ENCODE peak calls at places on chromosomes 16 and 17, in nine cellular contexts. One of them, this sample, is unnamed.

GRCh38 chr17:73028311-73028755 is 64.2 kb downstream of the SLC39A11 start:
- DNase-seq in astrocyte of the spinal cord: peak; percentile 12
- DNase-seq in uterus: no peak
- DNase-seq in A549: no peak
- DNase-seq in AG04449: no peak
- DNase-seq in RWPE2: no peak
- DNase-seq in PC-3: no peak
- DNase-seq in lower leg skin: no peak
- DNase-seq in neural progenitor cell: no peak
- DNase-seq in this sample: peak; percentile 89

GRCh38 chr17:78344666-78345065 is 15.2 kb downstream of the SOCS3 start:
- DNase-seq in uterus: no peak
- DNase-seq in PC-3: no peak
- DNase-seq in RWPE2: no peak
- DNase-seq in A549: no peak
- DNase-seq in neural progenitor cell: no peak
- DNase-seq in lower leg skin: no peak
- DNase-seq in astrocyte of the spinal cord: no peak
- DNase-seq in AG04449: no peak
- DNase-seq in this sample: no peak

GRCh38 chr17:78493455-78494188 is 83.6 kb downstream of the DNAH17 start:
- DNase-seq in uterus: no peak
- DNase-seq in lower leg skin: no peak
- DNase-seq in RWPE2: no peak
- DNase-seq in AG04449: no peak
- DNase-seq in astrocyte of the spinal cord: no peak
- DNase-seq in A549: no peak
- DNase-seq in PC-3: no peak
- DNase-seq in neural progenitor cell: no peak
- DNase-seq in this sample: no peak

GRCh38 chr17:48626470-48627241 is 498 bp upstream of the HOXB9 start:
- DNase-seq in AG04449: no peak
- DNase-seq in uterus: no peak
- DNase-seq in RWPE2: no peak
- DNase-seq in PC-3: peak; percentile 65
- DNase-seq in A549: peak; percentile 86
- DNase-seq in lower leg skin: no peak
- DNase-seq in astrocyte of the spinal cord: peak; percentile 96
- DNase-seq in neural progenitor cell: peak; percentile 52
- DNase-seq in this sample: no peak

GRCh38 chr16:89090182-89090630 is 3.4 kb upstream of the ACSF3 start:
- DNase-seq in lower leg skin: no peak
- DNase-seq in AG04449: no peak
- DNase-seq in uterus: no peak
- DNase-seq in PC-3: no peak
- DNase-seq in astrocyte of the spinal cord: no peak
- DNase-seq in A549: no peak
- DNase-seq in RWPE2: no peak
- DNase-seq in neural progenitor cell: no peak
- DNase-seq in this sample: no peak

GRCh38 chr16:228151-228855 is 946 bp downstream of the LUC7L start:
- DNase-seq in A549: peak; percentile 25
- DNase-seq in uterus: no peak
- DNase-seq in PC-3: peak; percentile 5
- DNase-seq in astrocyte of the spinal cord: peak; percentile 16
- DNase-seq in AG04449: no peak
- DNase-seq in RWPE2: no peak
- DNase-seq in lower leg skin: no peak
- DNase-seq in neural progenitor cell: no peak
- DNase-seq in this sample: no peak

GRCh38 chr17:17298108-17298507 is 5.1 kb upstream of the NT5M start:
- DNase-seq in lower leg skin: no peak
- DNase-seq in PC-3: peak; percentile 50
- DNase-seq in A549: no peak
- DNase-seq in neural progenitor cell: no peak
- DNase-seq in uterus: no peak
- DNase-seq in astrocyte of the spinal cord: no peak
- DNase-seq in AG04449: no peak
- DNase-seq in RWPE2: no peak
- DNase-seq in this sample: peak; percentile 77

GRCh38 chr17:64115043-64115698 is 14.8 kb downstream of the ERN1 start:
- DNase-seq in RWPE2: no peak
- DNase-seq in uterus: no peak
- DNase-seq in PC-3: peak; percentile 60
- DNase-seq in AG04449: no peak
- DNase-seq in neural progenitor cell: no peak
- DNase-seq in astrocyte of the spinal cord: no peak
- DNase-seq in lower leg skin: no peak
- DNase-seq in A549: no peak
- DNase-seq in this sample: peak; percentile 76

GRCh38 chr16:69796285-69797118 is 34.4 kb downstream of the WWP2 start:
- DNase-seq in PC-3: peak; percentile 67
- DNase-seq in uterus: peak; percentile 38
- DNase-seq in astrocyte of the spinal cord: peak; percentile 79
- DNase-seq in AG04449: no peak
- DNase-seq in A549: peak; percentile 61
- DNase-seq in RWPE2: no peak
- DNase-seq in lower leg skin: peak; percentile 33
- DNase-seq in neural progenitor cell: peak; percentile 80
- DNase-seq in this sample: peak; percentile 85

GRCh38 chr17:2400474-2400866 is 390 bp downstream of the MNT start:
- DNase-seq in RWPE2: no peak
- DNase-seq in PC-3: peak; percentile 27
- DNase-seq in A549: no peak
- DNase-seq in neural progenitor cell: peak; percentile 90
- DNase-seq in uterus: no peak
- DNase-seq in lower leg skin: no peak
- DNase-seq in astrocyte of the spinal cord: peak; percentile 46
- DNase-seq in AG04449: no peak
- DNase-seq in this sample: peak; percentile 60

GRCh38 chr16:59686405-59686804 is 952.3 kb upstream of the GOT2 start:
- DNase-seq in RWPE2: no peak
- DNase-seq in neural progenitor cell: no peak
- DNase-seq in A549: no peak
- DNase-seq in AG04449: no peak
- DNase-seq in PC-3: no peak
- DNase-seq in astrocyte of the spinal cord: no peak
- DNase-seq in uterus: no peak
- DNase-seq in lower leg skin: no peak
- DNase-seq in this sample: no peak

GRCh38 chr17:44095647-44096496 is 25.3 kb downstream of the G6PC3 start:
- DNase-seq in RWPE2: peak; percentile 84
- DNase-seq in neural progenitor cell: peak; percentile 92
- DNase-seq in lower leg skin: peak; percentile 47
- DNase-seq in astrocyte of the spinal cord: peak; percentile 95
- DNase-seq in PC-3: peak; percentile 65
- DNase-seq in A549: peak; percentile 88
- DNase-seq in AG04449: no peak
- DNase-seq in uterus: peak; percentile 76
- DNase-seq in this sample: peak; percentile 96

GRCh38 chr17:37079735-37080134 is 131.0 kb downstream of the AATF start:
- DNase-seq in PC-3: no peak
- DNase-seq in RWPE2: no peak
- DNase-seq in neural progenitor cell: no peak
- DNase-seq in A549: no peak
- DNase-seq in AG04449: no peak
- DNase-seq in astrocyte of the spinal cord: no peak
- DNase-seq in uterus: no peak
- DNase-seq in lower leg skin: no peak
- DNase-seq in this sample: peak; percentile 85

GRCh38 chr16:23711785-23712184 is 1.2 kb downstream of the ERN2 start:
- DNase-seq in A549: no peak
- DNase-seq in astrocyte of the spinal cord: no peak
- DNase-seq in uterus: no peak
- DNase-seq in PC-3: peak; percentile 5
- DNase-seq in RWPE2: no peak
- DNase-seq in neural progenitor cell: no peak
- DNase-seq in AG04449: no peak
- DNase-seq in lower leg skin: no peak
- DNase-seq in this sample: no peak

GRCh38 chr17:55577011-55577586 is 65.8 kb upstream of the SMIM36 start:
- DNase-seq in uterus: peak; percentile 44
- DNase-seq in A549: no peak
- DNase-seq in neural progenitor cell: no peak
- DNase-seq in PC-3: peak; percentile 71
- DNase-seq in astrocyte of the spinal cord: peak; percentile 95
- DNase-seq in RWPE2: no peak
- DNase-seq in AG04449: no peak
- DNase-seq in lower leg skin: peak; percentile 41
- DNase-seq in this sample: peak; percentile 71

GRCh38 chr16:74291577-74292208 is 4.9 kb upstream of the PSMD7 start:
- DNase-seq in lower leg skin: no peak
- DNase-seq in PC-3: no peak
- DNase-seq in neural progenitor cell: no peak
- DNase-seq in uterus: no peak
- DNase-seq in astrocyte of the spinal cord: no peak
- DNase-seq in AG04449: no peak
- DNase-seq in A549: no peak
- DNase-seq in RWPE2: peak; percentile 78
- DNase-seq in this sample: peak; percentile 9
- H3K4me3 ChIP-seq in lower leg skin: no peak overlapping the region
- H3K4me3 ChIP-seq in PC-3: no peak overlapping the region
- H3K4me3 ChIP-seq in neural progenitor cell: no peak overlapping the region
- H3K4me3 ChIP-seq in uterus: no peak overlapping the region
- H3K4me3 ChIP-seq in astrocyte of the spinal cord: no peak overlapping the region
- H3K4me3 ChIP-seq in AG04449: no peak overlapping the region
- H3K4me3 ChIP-seq in A549: no peak overlapping the region
- H3K4me3 ChIP-seq in RWPE2: no peak overlapping the region
- H3K4me3 ChIP-seq in this sample: no peak overlapping the region

GRCh38 chr16:54815177-54815576 is 115.5 kb upstream of the IRX5 start:
- DNase-seq in RWPE2: no peak
- DNase-seq in A549: no peak
- DNase-seq in AG04449: no peak
- DNase-seq in neural progenitor cell: no peak
- DNase-seq in astrocyte of the spinal cord: no peak
- DNase-seq in uterus: no peak
- DNase-seq in lower leg skin: no peak
- DNase-seq in PC-3: no peak
- DNase-seq in this sample: no peak

GRCh38 chr16:54816471-54816870 is 114.2 kb upstream of the IRX5 start:
- DNase-seq in AG04449: no peak
- DNase-seq in uterus: no peak
- DNase-seq in PC-3: no peak
- DNase-seq in RWPE2: no peak
- DNase-seq in astrocyte of the spinal cord: no peak
- DNase-seq in A549: no peak
- DNase-seq in neural progenitor cell: no peak
- DNase-seq in lower leg skin: no peak
- DNase-seq in this sample: no peak

GRCh38 chr16:54817940-54818574 is 112.6 kb upstream of the IRX5 start:
- DNase-seq in AG04449: no peak
- DNase-seq in neural progenitor cell: peak; percentile 49
- DNase-seq in uterus: no peak
- DNase-seq in A549: no peak
- DNase-seq in RWPE2: no peak
- DNase-seq in astrocyte of the spinal cord: no peak
- DNase-seq in PC-3: no peak
- DNase-seq in lower leg skin: no peak
- DNase-seq in this sample: no peak

GRCh38 chr16:54813778-54814177 is 116.9 kb upstream of the IRX5 start:
- DNase-seq in neural progenitor cell: no peak
- DNase-seq in uterus: no peak
- DNase-seq in AG04449: no peak
- DNase-seq in lower leg skin: no peak
- DNase-seq in PC-3: no peak
- DNase-seq in astrocyte of the spinal cord: no peak
- DNase-seq in RWPE2: no peak
- DNase-seq in A549: no peak
- DNase-seq in this sample: no peak

GRCh38 chr16:54817432-54817831 is 113.2 kb upstream of the IRX5 start:
- DNase-seq in PC-3: peak; percentile 4
- DNase-seq in lower leg skin: no peak
- DNase-seq in RWPE2: no peak
- DNase-seq in neural progenitor cell: peak; percentile 26
- DNase-seq in AG04449: no peak
- DNase-seq in astrocyte of the spinal cord: peak; percentile 1
- DNase-seq in uterus: no peak
- DNase-seq in A549: peak; percentile 5
- DNase-seq in this sample: peak; percentile 17
- TF ChIP-seq CTCF in PC-3: peak; percentile 11
- TF ChIP-seq CTCF in lower leg skin: no peak
- TF ChIP-seq CTCF in RWPE2: peak; percentile 41
- TF ChIP-seq CTCF in neural progenitor cell: peak; percentile 48
- TF ChIP-seq CTCF in AG04449: peak; percentile 39
- TF ChIP-seq CTCF in astrocyte of the spinal cord: peak; percentile 34
- TF ChIP-seq CTCF in uterus: no peak
- TF ChIP-seq CTCF in A549: no peak
- TF ChIP-seq CTCF in this sample: peak; percentile 26

GRCh38 chr17:82107341-82107860 is 9.4 kb upstream of the FASN start:
- DNase-seq in RWPE2: peak; percentile 74
- DNase-seq in lower leg skin: no peak
- DNase-seq in PC-3: peak; percentile 25
- DNase-seq in neural progenitor cell: no peak
- DNase-seq in uterus: peak; percentile 16
- DNase-seq in astrocyte of the spinal cord: no peak
- DNase-seq in AG04449: no peak
- DNase-seq in A549: peak; percentile 62
- DNase-seq in this sample: no peak
- H3K4me3 ChIP-seq in RWPE2: no peak overlapping the region
- H3K4me3 ChIP-seq in lower leg skin: no peak overlapping the region
- H3K4me3 ChIP-seq in PC-3: no peak overlapping the region
- H3K4me3 ChIP-seq in neural progenitor cell: no peak overlapping the region
- H3K4me3 ChIP-seq in uterus: no peak overlapping the region
- H3K4me3 ChIP-seq in astrocyte of the spinal cord: no peak overlapping the region
- H3K4me3 ChIP-seq in AG04449: no peak overlapping the region
- H3K4me3 ChIP-seq in A549: no peak overlapping the region
- H3K4me3 ChIP-seq in this sample: no peak overlapping the region

GRCh38 chr17:4896332-4897197 is 2.8 kb upstream of the C17orf107 start:
- DNase-seq in lower leg skin: no peak
- DNase-seq in uterus: no peak
- DNase-seq in RWPE2: no peak
- DNase-seq in neural progenitor cell: no peak
- DNase-seq in PC-3: no peak
- DNase-seq in A549: no peak
- DNase-seq in AG04449: no peak
- DNase-seq in astrocyte of the spinal cord: no peak
- DNase-seq in this sample: no peak

GRCh38 chr17:4895121-4895520 is 4.2 kb upstream of the C17orf107 start:
- DNase-seq in astrocyte of the spinal cord: no peak
- DNase-seq in RWPE2: no peak
- DNase-seq in neural progenitor cell: no peak
- DNase-seq in AG04449: no peak
- DNase-seq in lower leg skin: no peak
- DNase-seq in A549: no peak
- DNase-seq in PC-3: no peak
- DNase-seq in uterus: no peak
- DNase-seq in this sample: no peak

GRCh38 chr17:4897198-4897657 is 2.1 kb upstream of the C17orf107 start:
- DNase-seq in RWPE2: no peak
- DNase-seq in AG04449: no peak
- DNase-seq in astrocyte of the spinal cord: no peak
- DNase-seq in neural progenitor cell: no peak
- DNase-seq in lower leg skin: no peak
- DNase-seq in uterus: no peak
- DNase-seq in A549: no peak
- DNase-seq in PC-3: no peak
- DNase-seq in this sample: no peak

GRCh38 chr17:4893721-4894560 is 5.4 kb upstream of the C17orf107 start:
- DNase-seq in uterus: no peak
- DNase-seq in astrocyte of the spinal cord: no peak
- DNase-seq in AG04449: no peak
- DNase-seq in RWPE2: no peak
- DNase-seq in neural progenitor cell: no peak
- DNase-seq in A549: no peak
- DNase-seq in lower leg skin: no peak
- DNase-seq in PC-3: no peak
- DNase-seq in this sample: no peak

GRCh38 chr17:4895676-4896331 is 3.5 kb upstream of the C17orf107 start:
- DNase-seq in RWPE2: no peak
- DNase-seq in AG04449: no peak
- DNase-seq in lower leg skin: no peak
- DNase-seq in A549: no peak
- DNase-seq in uterus: no peak
- DNase-seq in neural progenitor cell: peak; percentile 36
- DNase-seq in astrocyte of the spinal cord: no peak
- DNase-seq in PC-3: no peak
- DNase-seq in this sample: no peak
- TF ChIP-seq CTCF in RWPE2: peak; percentile 22
- TF ChIP-seq CTCF in AG04449: peak; percentile 18
- TF ChIP-seq CTCF in lower leg skin: no peak
- TF ChIP-seq CTCF in A549: no peak
- TF ChIP-seq CTCF in uterus: no peak
- TF ChIP-seq CTCF in neural progenitor cell: peak; percentile 19
- TF ChIP-seq CTCF in astrocyte of the spinal cord: peak; percentile 12
- TF ChIP-seq CTCF in PC-3: no peak
- TF ChIP-seq CTCF in this sample: peak; percentile 8

This sample was measured in cardiac fibroblast.